ENCODE peak calls at places on chromosomes 6 and 20, in seven cellular contexts. One of them, this sample, is unnamed.

GRCh38 chr20:33392016-33392415 is 9.3 kb downstream of the CDK5RAP1 start:
- DNase-seq in uterus: no peak
- DNase-seq in spleen: no peak
- DNase-seq in A549: no peak
- DNase-seq in H1: no peak
- DNase-seq in esophagus squamous epithelium: no peak
- DNase-seq in body of pancreas: no peak
- DNase-seq in this sample: no peak

GRCh38 chr6:139784222-139784769 is 409.8 kb upstream of the CITED2 start:
- DNase-seq in uterus: no peak
- DNase-seq in spleen: no peak
- DNase-seq in A549: no peak
- DNase-seq in H1: no peak
- DNase-seq in esophagus squamous epithelium: no peak
- DNase-seq in body of pancreas: no peak
- DNase-seq in this sample: no peak

GRCh38 chr20:10093087-10093591 is 58.4 kb downstream of the ANKEF1 start:
- DNase-seq in uterus: no peak
- DNase-seq in spleen: no peak
- DNase-seq in A549: peak
- DNase-seq in H1: no peak
- DNase-seq in esophagus squamous epithelium: no peak
- DNase-seq in body of pancreas: peak
- DNase-seq in this sample: no peak

GRCh38 chr6:168870982-168871381 is 382.7 kb downstream of the THBS2 start:
- DNase-seq in uterus: no peak
- DNase-seq in spleen: no peak
- DNase-seq in A549: no peak
- DNase-seq in H1: no peak
- DNase-seq in esophagus squamous epithelium: no peak
- DNase-seq in body of pancreas: no peak
- DNase-seq in this sample: no peak

GRCh38 chr20:36573798-36574277 is 441 bp downstream of the TGIF2 start:
- DNase-seq in uterus: peak
- DNase-seq in spleen: peak
- DNase-seq in A549: no peak
- DNase-seq in H1: no peak
- DNase-seq in esophagus squamous epithelium: no peak
- DNase-seq in body of pancreas: peak
- DNase-seq in this sample: no peak

GRCh38 chr6:119040636-119041035 is 37.8 kb downstream of the FAM184A start:
- DNase-seq in uterus: no peak
- DNase-seq in spleen: no peak
- DNase-seq in A549: no peak
- DNase-seq in H1: no peak
- DNase-seq in esophagus squamous epithelium: no peak
- DNase-seq in body of pancreas: no peak
- DNase-seq in this sample: no peak

GRCh38 chr6:604579-604978 is 52.3 kb downstream of the HUS1B start:
- DNase-seq in uterus: no peak
- DNase-seq in spleen: no peak
- DNase-seq in A549: no peak
- DNase-seq in H1: no peak
- DNase-seq in esophagus squamous epithelium: no peak
- DNase-seq in body of pancreas: no peak
- DNase-seq in this sample: no peak

GRCh38 chr6:4023240-4023639 is 55.7 kb downstream of the FAM217A start:
- DNase-seq in uterus: no peak
- DNase-seq in spleen: no peak
- DNase-seq in A549: no peak
- DNase-seq in H1: no peak
- DNase-seq in esophagus squamous epithelium: no peak
- DNase-seq in body of pancreas: no peak
- DNase-seq in this sample: no peak

GRCh38 chr6:117776441-117776840 is 101.2 kb downstream of the NUS1 start:
- DNase-seq in uterus: no peak
- DNase-seq in spleen: no peak
- DNase-seq in A549: no peak
- DNase-seq in H1: no peak
- DNase-seq in esophagus squamous epithelium: no peak
- DNase-seq in body of pancreas: no peak
- DNase-seq in this sample: no peak

GRCh38 chr20:63522981-63523611 is 2.5 kb downstream of the PPDPF start:
- DNase-seq in uterus: no peak
- DNase-seq in spleen: peak
- DNase-seq in A549: no peak
- DNase-seq in H1: no peak
- DNase-seq in esophagus squamous epithelium: no peak
- DNase-seq in body of pancreas: peak
- DNase-seq in this sample: no peak
- TF ChIP-seq POLR2A in uterus: no peak
- TF ChIP-seq POLR2A in spleen: no peak
- TF ChIP-seq POLR2A in A549: no peak
- TF ChIP-seq POLR2A in H1: peak
- TF ChIP-seq POLR2A in esophagus squamous epithelium: no peak
- TF ChIP-seq POLR2A in body of pancreas: no peak
- TF ChIP-seq POLR2A in this sample: no peak

DNA sequence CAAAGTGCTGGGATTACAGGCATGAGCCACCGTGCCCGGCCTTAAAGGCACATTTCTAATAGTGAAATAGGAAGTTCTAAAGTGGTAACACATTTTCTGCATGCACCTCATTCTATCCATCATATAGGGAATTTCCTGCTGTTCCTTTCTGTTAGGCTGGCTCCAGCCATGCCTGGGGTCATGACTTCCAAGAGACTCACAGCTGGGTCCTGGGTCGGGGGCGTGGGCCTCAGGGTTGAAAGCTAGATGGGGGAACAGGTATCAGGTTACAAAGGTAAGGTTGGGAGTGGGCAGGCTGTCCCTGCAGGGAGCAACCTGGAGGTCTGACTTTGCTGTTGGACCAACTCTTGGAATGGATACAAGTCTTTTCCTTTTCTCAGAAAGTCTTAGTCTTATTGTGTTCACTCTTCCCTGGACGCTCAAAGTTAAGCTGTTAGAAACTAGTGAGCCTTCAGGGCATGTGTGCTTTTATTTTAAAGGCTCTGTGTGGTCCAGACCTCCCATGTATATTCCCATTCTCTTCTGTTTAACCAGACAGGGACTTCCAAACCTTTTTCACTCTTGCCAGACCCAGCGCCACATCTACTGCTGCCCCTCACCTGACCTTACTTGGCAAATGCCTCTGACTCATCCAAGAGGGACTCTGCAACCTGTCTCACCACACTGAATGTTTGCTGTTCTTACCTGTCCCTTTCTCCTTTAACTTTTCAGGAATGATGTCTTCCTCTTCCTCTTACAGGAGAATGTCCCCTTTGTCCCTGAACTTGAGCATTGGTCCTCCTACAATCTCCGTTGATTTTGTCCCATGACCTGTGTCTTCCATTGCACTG is 64.4 kb downstream of the TMEM170B start:
- DNase-seq in uterus: no peak
- DNase-seq in spleen: no peak
- DNase-seq in A549: no peak
- DNase-seq in H1: no peak
- DNase-seq in esophagus squamous epithelium: no peak
- DNase-seq in body of pancreas: no peak
- DNase-seq in this sample: peak
- TF ChIP-seq CTCF in uterus: no peak
- TF ChIP-seq CTCF in spleen: no peak
- TF ChIP-seq CTCF in A549: no peak
- TF ChIP-seq CTCF in H1: no peak
- TF ChIP-seq CTCF in esophagus squamous epithelium: no peak
- TF ChIP-seq CTCF in body of pancreas: no peak
- TF ChIP-seq CTCF in this sample: no peak

GRCh38 chr6:43781941-43782704 is 12.1 kb downstream of the VEGFA start:
- DNase-seq in uterus: no peak
- DNase-seq in spleen: no peak
- DNase-seq in A549: no peak
- DNase-seq in H1: no peak
- DNase-seq in esophagus squamous epithelium: no peak
- DNase-seq in body of pancreas: peak
- DNase-seq in this sample: no peak
- TF ChIP-seq POLR2A in uterus: no peak
- TF ChIP-seq POLR2A in spleen: no peak
- TF ChIP-seq POLR2A in A549: no peak
- TF ChIP-seq POLR2A in H1: no peak
- TF ChIP-seq POLR2A in esophagus squamous epithelium: no peak
- TF ChIP-seq POLR2A in body of pancreas: no peak
- TF ChIP-seq POLR2A in this sample: no peak

GRCh38 chr6:32627249-32627648 is 10.0 kb upstream of the HLA-DQA1 start:
- DNase-seq in uterus: no peak
- DNase-seq in spleen: no peak
- DNase-seq in A549: no peak
- DNase-seq in H1: no peak
- DNase-seq in esophagus squamous epithelium: no peak
- DNase-seq in body of pancreas: no peak
- DNase-seq in this sample: no peak

GRCh38 chr6:32625137-32625536 is 12.1 kb upstream of the HLA-DQA1 start:
- DNase-seq in uterus: no peak
- DNase-seq in spleen: no peak
- DNase-seq in A549: no peak
- DNase-seq in H1: no peak
- DNase-seq in esophagus squamous epithelium: no peak
- DNase-seq in body of pancreas: no peak
- DNase-seq in this sample: no peak

GRCh38 chr6:32624565-32624964 is 12.6 kb upstream of the HLA-DQA1 start:
- DNase-seq in uterus: no peak
- DNase-seq in spleen: no peak
- DNase-seq in A549: no peak
- DNase-seq in H1: no peak
- DNase-seq in esophagus squamous epithelium: no peak
- DNase-seq in body of pancreas: no peak
- DNase-seq in this sample: no peak

GRCh38 chr6:32623693-32624092 is 13.5 kb upstream of the HLA-DQA1 start:
- DNase-seq in uterus: no peak
- DNase-seq in spleen: no peak
- DNase-seq in A549: no peak
- DNase-seq in H1: no peak
- DNase-seq in esophagus squamous epithelium: no peak
- DNase-seq in body of pancreas: no peak
- DNase-seq in this sample: no peak

GRCh38 chr6:32627831-32628230 is 9.4 kb upstream of the HLA-DQA1 start:
- DNase-seq in uterus: no peak
- DNase-seq in spleen: no peak
- DNase-seq in A549: no peak
- DNase-seq in H1: no peak
- DNase-seq in esophagus squamous epithelium: no peak
- DNase-seq in body of pancreas: no peak
- DNase-seq in this sample: no peak
- TF ChIP-seq CTCF in uterus: no peak
- TF ChIP-seq CTCF in spleen: no peak
- TF ChIP-seq CTCF in A549: no peak
- TF ChIP-seq CTCF in H1: no peak
- TF ChIP-seq CTCF in esophagus squamous epithelium: no peak
- TF ChIP-seq CTCF in body of pancreas: no peak
- TF ChIP-seq CTCF in this sample: no peak

DNA sequence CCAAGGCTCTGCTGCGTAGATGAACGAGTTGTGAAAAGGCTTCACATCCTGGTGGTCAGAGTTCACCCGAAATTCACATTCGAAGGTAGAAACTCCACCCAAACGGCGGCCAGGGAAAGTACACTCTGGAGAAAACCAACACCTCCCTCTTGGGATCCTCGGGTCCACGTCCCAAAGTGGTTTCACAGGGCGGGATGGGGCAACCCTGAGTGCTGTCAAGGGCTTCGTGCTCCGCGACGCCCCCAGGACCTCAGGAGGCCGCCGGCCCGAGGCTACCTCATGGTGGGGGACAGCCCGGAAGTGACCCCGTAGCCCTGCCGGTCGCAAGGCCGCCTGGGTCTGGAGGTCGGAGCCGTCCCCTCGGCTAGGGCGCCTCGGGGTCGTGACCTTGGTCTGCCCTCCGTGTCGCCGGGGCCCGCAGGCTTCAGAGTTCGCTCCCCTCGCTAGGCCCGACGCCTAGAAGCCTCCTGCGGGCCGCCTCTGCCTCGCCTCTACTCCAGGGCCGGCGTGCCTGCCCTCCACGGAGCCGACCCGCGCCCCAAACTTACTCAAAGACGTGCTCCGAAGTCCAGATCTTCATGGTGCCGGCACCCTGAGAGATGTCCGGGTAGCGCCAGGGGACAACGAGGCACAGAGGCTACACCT is at the start of gene PRELID3B:
- DNase-seq in uterus: no peak
- DNase-seq in spleen: no peak
- DNase-seq in A549: peak
- DNase-seq in H1: no peak
- DNase-seq in esophagus squamous epithelium: no peak
- DNase-seq in body of pancreas: peak
- DNase-seq in this sample: peak
- TF ChIP-seq POLR2A in uterus: no peak
- TF ChIP-seq POLR2A in spleen: no peak
- TF ChIP-seq POLR2A in A549: peak
- TF ChIP-seq POLR2A in H1: no peak
- TF ChIP-seq POLR2A in esophagus squamous epithelium: no peak
- TF ChIP-seq POLR2A in body of pancreas: peak
- TF ChIP-seq POLR2A in this sample: peak